ENCODE peak calls at places on chromosomes 11 and 22, in eight cellular contexts. Y is cardiac muscle cell; G is transverse colon; Z is RWPE2; M is GM23248; J is CD4-positive, CD25-positive, alpha-beta regulatory T cell; F is upper lobe of left lung; E is aorta. U is an unnamed sample. For H3K4me1 and H3K27me3, the result is how much of the 10 kb centered on the place peaks cover.

GRCh38 chr11:68854273-68854958 is 12.7 kb upstream of the CPT1A start:
- DNase-seq in G (no peak), Y (no peak), F (no peak), Z (no peak), E (no peak), J (no peak), M (no peak), U (no peak)

GRCh38 chr22:46068908-46069481 is 81.3 kb upstream of the PPARA start:
- DNase-seq in J (no peak), Z (peak), M (peak), Y (peak), E (peak), G (peak), F (peak), U (peak)

GRCh38 chr22:42770941-42771647 is 50.4 kb upstream of the A4GALT start:
- DNase-seq in F (no peak), M (no peak), J (no peak), Y (no peak), Z (no peak), G (no peak), E (no peak), U (no peak)

GRCh38 chr22:24325105-24325757 is 54.6 kb downstream of the SPECC1L start:
- DNase-seq in F (no peak), E (no peak), G (no peak), J (no peak), Y (peak), M (peak), Z (no peak), U (no peak)

GRCh38 chr11:67022961-67023956 is at the start of gene SYT12:
- DNase-seq in Z (no peak), J (no peak), E (no peak), Y (peak), F (no peak), G (no peak), M (peak), U (peak)

GRCh38 chr11:9015677-9016076 is 11.9 kb upstream of the NRIP3 start:
- DNase-seq in E (peak), Z (no peak), Y (peak), J (peak), M (peak), G (peak), F (peak), U (peak)

GRCh38 chr11:41461057-41461681 is 1.7 kb upstream of the LRRC4C start:
- DNase-seq in F (no peak), Y (peak), M (peak), G (no peak), Z (no peak), J (no peak), E (no peak), U (no peak)

GRCh38 chr11:12269104-12269441 is 108.3 kb upstream of the PARVA start:
- DNase-seq in F (peak), J (no peak), Z (no peak), E (peak), M (peak), Y (peak), G (no peak), U (peak)

GRCh38 chr11:59761985-59762384 is 6.8 kb downstream of the STX3 start:
- DNase-seq in Y (no peak), F (no peak), E (no peak), G (no peak), J (no peak), M (no peak), Z (no peak), U (no peak)

GRCh38 chr11:23539556-23539955 is 679.3 kb upstream of the CCDC179 start:
- DNase-seq in Y (no peak), G (no peak), F (no peak), J (no peak), M (peak), E (no peak), Z (no peak), U (no peak)

GRCh38 chr11:36627006-36627405 is 29.0 kb upstream of the RAG2 start:
- DNase-seq in G (no peak), Y (no peak), F (no peak), E (no peak), J (no peak), M (no peak), Z (no peak), U (no peak)
- H3K4me1 ChIP-seq in G (under half), Y (under half), F (under half), E (under half), J (under half), M (under half), Z (under half), U (under half)

DNA sequence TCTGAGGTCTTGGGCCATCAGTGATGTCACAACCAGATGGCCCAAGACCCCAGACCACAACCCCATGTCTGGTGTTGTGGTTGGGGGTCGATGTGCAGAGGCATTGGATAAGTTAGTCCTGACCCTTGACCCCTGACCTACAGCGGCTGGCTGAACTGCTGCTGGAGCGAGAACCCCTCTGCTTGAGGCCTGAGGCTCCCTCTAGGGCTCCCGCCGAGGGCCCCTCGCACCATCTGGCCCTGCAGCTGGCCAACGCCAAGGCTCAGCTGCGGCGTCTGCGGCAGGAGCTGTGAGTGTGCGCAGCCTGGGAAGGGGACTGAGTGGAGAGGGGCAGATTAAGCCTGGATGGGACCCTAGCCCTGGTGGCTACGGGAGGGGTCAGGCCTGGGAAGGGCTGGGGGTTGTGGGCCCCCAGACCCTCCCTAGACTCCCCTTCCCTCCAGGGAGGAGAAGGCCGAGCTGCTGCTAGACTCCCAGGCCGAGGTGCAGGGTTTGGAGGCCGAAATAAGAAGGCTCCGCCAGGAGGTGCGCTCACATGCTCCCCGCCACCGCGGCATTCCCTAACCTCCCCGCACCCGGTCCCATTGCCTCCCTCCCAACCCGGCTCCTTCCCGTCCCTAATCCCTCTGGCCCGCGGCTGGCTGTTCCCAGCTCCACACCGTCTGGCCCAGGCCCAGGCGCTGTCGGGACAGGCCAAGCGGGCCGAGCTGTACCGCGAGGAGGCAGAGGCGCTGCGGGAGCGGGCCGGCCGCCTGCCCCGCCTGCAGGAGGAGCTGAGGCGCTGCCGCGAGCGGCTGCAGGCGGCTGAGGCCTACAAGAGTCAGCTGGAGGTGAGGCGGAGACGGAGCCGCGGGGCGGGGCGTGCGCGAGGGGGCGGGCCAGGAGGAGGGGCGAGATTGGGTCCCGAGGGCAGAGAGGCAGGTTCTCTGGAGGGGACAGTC is 2.1 kb downstream of the CCDC88B start:
- DNase-seq in E (peak), G (peak), F (peak), Y (peak), M (peak), Z (peak), J (peak), U (peak)
- H3K4me3 ChIP-seq in E (no peak), G (peak), F (peak), Y (no peak), M (peak), Z (peak), J (no peak), U (peak)

GRCh38 chr11:2136209-2136951 is 2.8 kb downstream of the IGF2 start:
- DNase-seq in G (no peak), E (peak), J (no peak), Z (no peak), Y (no peak), M (no peak), F (no peak), U (no peak)
- H3K27me3 ChIP-seq in G (half or more), E (under half), J (under half), Z (half or more), Y (under half), M (half or more), F (under half), U (under half)

DNA sequence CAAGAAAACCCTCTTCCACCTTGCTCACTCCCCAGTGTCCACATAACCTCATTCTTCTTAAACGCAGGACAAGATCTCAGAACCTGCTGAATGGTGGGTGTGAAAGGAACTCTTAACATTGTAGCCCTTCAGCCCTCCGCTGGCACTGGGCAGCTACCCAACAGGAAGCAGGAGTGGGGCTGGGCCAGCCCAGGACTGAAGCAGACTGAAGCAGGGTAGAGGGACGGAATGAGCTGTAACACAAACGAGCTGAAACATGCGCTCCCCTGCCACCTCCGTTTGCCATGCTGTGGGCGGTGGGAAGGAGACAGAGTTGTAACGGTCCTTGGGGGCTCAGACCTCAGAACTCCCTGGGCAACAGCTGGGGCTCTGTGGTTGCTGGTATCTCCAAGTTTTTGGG is 23.6 kb downstream of the NPAT start:
- DNase-seq in J (no peak), F (peak), Z (no peak), G (no peak), M (no peak), Y (peak), E (no peak), U (peak)
- H3K4me1 ChIP-seq in J (under half), F (under half), Z (under half), G (under half), M (under half), Y (under half), E (under half), U (under half)

GRCh38 chr11:102267602-102268001 is 49.7 kb upstream of the BIRC3 start:
- DNase-seq in Z (no peak), J (no peak), G (no peak), E (no peak), M (peak), Y (peak), F (no peak), U (no peak)
- H3K4me3 ChIP-seq in Z (peak), J (no peak), G (peak), E (no peak), M (peak), Y (no peak), F (peak), U (no peak)

DNA sequence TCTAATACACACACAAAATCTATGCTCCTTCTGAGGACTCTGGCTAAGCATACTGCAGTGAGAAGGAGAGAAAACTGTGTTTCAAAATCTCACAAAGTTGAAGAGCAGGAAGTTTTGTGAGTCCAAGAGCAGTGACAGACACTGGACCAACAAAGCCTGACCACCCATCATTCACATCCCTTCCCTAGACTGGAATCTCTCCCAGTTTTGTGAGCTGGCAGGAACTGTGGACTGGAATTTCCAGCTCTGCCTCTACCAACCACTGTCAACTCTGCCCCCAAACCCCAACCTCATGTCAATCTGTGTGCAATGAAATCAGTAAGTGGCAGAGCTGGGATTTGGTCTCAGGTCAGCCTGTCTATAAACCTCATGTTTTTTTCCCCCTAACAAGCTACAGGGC is 112.6 kb downstream of the ARL14EP start:
- DNase-seq in Y (no peak), J (no peak), E (no peak), M (no peak), F (no peak), Z (no peak), G (no peak), U (no peak)
- H3K27me3 ChIP-seq in Y (under half), J (under half), E (under half), M (under half), F (under half), Z (under half), G (under half), U (under half)

DNA sequence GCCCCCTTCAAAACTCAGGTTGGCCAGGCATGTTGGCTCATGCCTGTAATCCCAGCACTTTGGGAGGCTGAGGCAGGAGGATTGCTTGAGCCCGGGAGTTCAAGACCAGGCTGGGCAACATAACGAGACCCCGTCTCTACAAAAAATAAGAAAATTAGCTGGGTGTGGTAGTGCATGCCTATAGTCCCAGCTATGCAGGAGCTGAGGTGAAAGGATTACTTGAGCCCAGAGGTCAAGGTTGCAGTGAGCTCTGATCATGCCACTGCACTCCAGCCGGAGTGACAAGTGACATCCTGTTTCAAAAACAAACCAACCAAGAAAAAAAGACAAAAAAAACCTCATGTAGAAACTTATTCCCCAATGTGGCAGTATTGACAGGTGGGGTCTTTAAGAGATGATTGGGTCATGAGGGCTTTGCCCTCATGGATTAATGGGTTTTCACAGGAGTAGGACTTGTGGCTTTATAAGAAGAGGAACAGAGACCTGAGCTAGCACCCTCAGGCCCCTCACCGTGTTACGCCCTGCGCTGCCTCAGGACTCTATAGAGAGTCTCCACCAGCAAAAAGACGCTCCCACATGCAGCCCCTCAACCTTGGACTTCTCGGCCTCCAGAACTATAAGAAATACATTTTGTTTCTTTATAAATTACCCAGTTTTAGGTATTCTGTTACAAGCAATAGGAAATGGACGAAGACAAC is 22.3 kb downstream of the LAYN start:
- DNase-seq in M (no peak), J (no peak), Y (no peak), E (no peak), F (no peak), G (no peak), Z (no peak), U (no peak)
- H3K4me1 ChIP-seq in M (half or more), J (under half), Y (under half), E (under half), F (under half), G (under half), Z (under half), U (under half)

GRCh38 chr22:49347376-49347775 is 480.3 kb downstream of the BRD1 start:
- DNase-seq in J (no peak), M (no peak), E (no peak), Y (no peak), F (peak), Z (no peak), G (no peak), U (no peak)
- H3K4me3 ChIP-seq in J (no peak), M (no peak), E (no peak), Y (no peak), F (no peak), Z (no peak), G (no peak), U (no peak)